ENCODE peak calls at places on chromosomes 11 and 22, in four cellular contexts. G is central memory CD4-positive, alpha-beta T cell; F is HL-60; A is HFFc6. L is an unnamed sample.

GRCh38 chr22:48829908-48830307 is 997.8 kb downstream of the BRD1 start:
- DNase-seq in A (no peak), F (no peak), G (no peak), L (no peak)

GRCh38 chr11:72758690-72759389 is 6.6 kb upstream of the ARAP1 start:
- DNase-seq in A (no peak), G (no peak), F (no peak), L (no peak)

GRCh38 chr11:64621283-64622019 is 30.4 kb downstream of the SLC22A12 start:
- DNase-seq in A (no peak), G (no peak), F (no peak), L (no peak)

GRCh38 chr11:2300936-2301630 is 635 bp downstream of the C11orf21 start:
- DNase-seq in G (no peak), F (no peak), A (no peak), L (no peak)

GRCh38 chr22:23911318-23911980 is 17.3 kb downstream of the MIF start:
- DNase-seq in G (no peak), A (no peak), F (no peak), L (no peak)

GRCh38 chr11:73426184-73426845 is 50.1 kb downstream of the RELT start:
- DNase-seq in G (no peak), F (no peak), A (peak; percentile 39), L (no peak)

GRCh38 chr11:45048870-45049825 is 97.3 kb upstream of the PRDM11 start:
- DNase-seq in G (no peak), F (no peak), A (no peak), L (no peak)

GRCh38 chr11:133331031-133331430 is 201.3 kb downstream of the OPCML start:
- DNase-seq in A (no peak), G (no peak), F (no peak), L (no peak)

GRCh38 chr11:103970850-103971249 is 65.6 kb upstream of the DDI1 start:
- DNase-seq in A (no peak), G (no peak), F (no peak), L (no peak)

GRCh38 chr22:29596408-29596807 is 7.0 kb upstream of the NF2 start:
- DNase-seq in F (no peak), G (no peak), A (no peak), L (no peak)

GRCh38 chr11:44286268-44286880 is 23.6 kb downstream of the ALX4 start:
- DNase-seq in F (peak; percentile 21), A (peak; percentile 38), G (peak; percentile 29), L (no peak)

GRCh38 chr22:28736296-28737155 is 5.1 kb downstream of the CHEK2 start:
- DNase-seq in G (no peak), F (no peak), A (no peak), L (no peak)

GRCh38 chr11:23903044-23903704 is 593.7 kb upstream of the LUZP2 start:
- DNase-seq in G (no peak), A (peak; percentile 84), F (no peak), L (peak; percentile 47)

GRCh38 chr11:106127604-106128003 is 50.1 kb downstream of the AASDHPPT start:
- DNase-seq in A (no peak), F (no peak), G (no peak), L (no peak)

GRCh38 chr11:44797886-44798683 is 71.3 kb downstream of the TSPAN18 start:
- DNase-seq in F (no peak), G (no peak), A (no peak), L (no peak)

GRCh38 chr22:40122792-40123191 is 54.9 kb upstream of the TNRC6B start:
- DNase-seq in A (no peak), F (no peak), G (no peak), L (no peak)

GRCh38 chr11:47552086-47552580 is 799 bp downstream of the CELF1 start:
- DNase-seq in F (no peak), G (peak; percentile 15), A (peak; percentile 26), L (no peak)

GRCh38 chr11:95584180-95584579 is 205.4 kb downstream of the FAM76B start:
- DNase-seq in F (no peak), G (no peak), A (peak; percentile 50), L (no peak)

GRCh38 chr22:17199131-17199731 is 20.0 kb downstream of the ADA2 start:
- DNase-seq in F (no peak), A (no peak), G (no peak), L (peak; percentile 26)

GRCh38 chr11:118625976-118626375 is 18.6 kb downstream of the PHLDB1 start:
- DNase-seq in G (no peak), A (no peak), F (no peak), L (no peak)

GRCh38 chr11:102780491-102780918 is at the start of gene MMP10:
- DNase-seq in A (peak; percentile 80), F (no peak), G (no peak), L (peak; percentile 28)

GRCh38 chr11:3164540-3165151 is 464 bp downstream of the OSBPL5 start:
- DNase-seq in F (no peak), G (no peak), A (no peak), L (no peak)

GRCh38 chr11:122189259-122189658 is 73.2 kb upstream of the BLID start:
- DNase-seq in G (no peak), F (no peak), A (peak; percentile 97), L (peak; percentile 94)

L was measured in stromal cell of bone marrow.